ENCODE peak calls at places on chromosomes 4 and X, in nine cellular contexts. W is prostate gland, U is heart left ventricle, Q is HCT116, S is breast epithelium, L is HepG2, E is endothelial cell of umbilical vein, K is testis, J is transverse colon. F is an unnamed sample.

GRCh38 chr4:2746891-2747695 is 9.0 kb downstream of the TNIP2 start:
- DNase-seq in J (no peak), Q (no peak), W (no peak), U (peak), S (no peak), L (no peak), K (no peak), E (peak), F (peak)

GRCh38 chr4:153232768-153233167 is 28.5 kb downstream of the TRIM2 start:
- DNase-seq in W (no peak), L (peak), E (no peak), Q (peak), S (no peak), K (no peak), U (peak), J (peak), F (no peak)

GRCh38 chr4:4398430-4398829 is 11.5 kb downstream of the NSG1 start:
- DNase-seq in W (no peak), U (no peak), S (no peak), K (no peak), E (no peak), Q (no peak), J (no peak), L (no peak), F (no peak)

GRCh38 chr4:83961575-83961974 is 425.7 kb downstream of the GPAT3 start:
- DNase-seq in Q (no peak), E (no peak), W (no peak), K (no peak), S (no peak), U (no peak), L (no peak), J (no peak), F (no peak)

GRCh38 chr4:184968784-184969201 is 49.5 kb upstream of the HELT start:
- DNase-seq in W (peak), J (peak), U (peak), S (peak), L (no peak), K (no peak), E (no peak), Q (no peak), F (peak)

GRCh38 chr4:134465417-134465816 is 263.8 kb upstream of the PABPC4L start:
- DNase-seq in Q (no peak), L (no peak), W (no peak), S (no peak), J (no peak), K (no peak), E (no peak), U (no peak), F (no peak)

GRCh38 chrX:109826954-109827708 is 94.1 kb upstream of the ACSL4 start:
- DNase-seq in U (no peak), E (no peak), W (no peak), S (no peak), L (peak), Q (no peak), J (no peak), K (no peak), F (no peak)

GRCh38 chrX:142613403-142613802 is 408.3 kb upstream of the MAGEC2 start:
- DNase-seq in S (no peak), K (no peak), J (no peak), W (no peak), L (no peak), U (no peak), E (no peak), Q (no peak), F (no peak)

GRCh38 chr4:179695175-179695574 is 2252.9 kb upstream of the AGA start:
- DNase-seq in W (no peak), K (no peak), E (no peak), J (no peak), Q (no peak), S (no peak), U (no peak), L (no peak), F (no peak)

GRCh38 chrX:38806054-38806389 is 4.8 kb downstream of the MID1IP1 start:
- DNase-seq in S (no peak), Q (no peak), K (peak), J (no peak), E (no peak), W (no peak), L (no peak), U (peak), F (no peak)

GRCh38 chrX:37330642-37331041 is 18.5 kb upstream of the PRRG1 start:
- DNase-seq in J (no peak), L (no peak), E (no peak), K (no peak), W (no peak), S (no peak), Q (no peak), U (no peak), F (no peak)

GRCh38 chr4:12723849-12724447 is 760.2 kb downstream of the RAB28 start:
- DNase-seq in W (no peak), L (no peak), E (no peak), Q (no peak), K (peak), S (no peak), U (peak), J (no peak), F (no peak)

GRCh38 chrX:38166478-38167083 is 54.1 kb downstream of the SRPX start:
- DNase-seq in K (peak), Q (peak), E (peak), U (no peak), W (peak), J (no peak), S (no peak), L (peak), F (no peak)

GRCh38 chr4:7547368-7548040 is 112.8 kb upstream of the PSAPL1 start:
- DNase-seq in K (peak), E (no peak), U (no peak), Q (no peak), W (peak), J (no peak), S (no peak), L (no peak), F (no peak)

GRCh38 chr4:160180206-160180605 is 1077.3 kb downstream of the RAPGEF2 start:
- DNase-seq in U (no peak), Q (peak), E (no peak), L (no peak), J (no peak), K (no peak), S (no peak), W (no peak), F (no peak)

GRCh38 chrX:77493677-77494553 is 46.7 kb downstream of the FGF16 start:
- DNase-seq in J (no peak), U (peak), W (no peak), S (no peak), L (peak), K (no peak), E (no peak), Q (no peak), F (no peak)

GRCh38 chr4:181289203-181289602 is 954.0 kb upstream of the TENM3 start:
- DNase-seq in J (no peak), Q (no peak), U (no peak), W (no peak), S (no peak), K (no peak), E (no peak), L (no peak), F (no peak)

GRCh38 chr4:185591679-185592141 is 56.4 kb upstream of the PDLIM3 start:
- DNase-seq in J (no peak), L (peak), S (no peak), Q (no peak), U (no peak), E (no peak), K (peak), W (peak), F (no peak)

GRCh38 chr4:28225005-28225404 is 1364.4 kb downstream of the STIM2 start:
- DNase-seq in W (no peak), Q (peak), U (no peak), S (no peak), E (peak), K (no peak), J (no peak), L (no peak), F (no peak)

GRCh38 chr4:39637572-39638357 is 900 bp downstream of the SMIM14 start:
- DNase-seq in J (peak), E (peak), Q (peak), U (peak), S (no peak), K (peak), L (peak), W (peak), F (peak)

GRCh38 chrX:14801136-14801535 is 71.7 kb downstream of the FANCB start:
- DNase-seq in K (no peak), U (no peak), S (no peak), Q (no peak), J (no peak), W (no peak), L (no peak), E (no peak), F (no peak)

GRCh38 chrX:130082244-130083106 is 27.8 kb downstream of the ELF4 start:
- DNase-seq in J (peak), S (no peak), L (no peak), U (peak), W (no peak), K (peak), Q (no peak), E (no peak), F (peak)

GRCh38 chr4:54093609-54094240 is 6.2 kb upstream of the GSX2 start:
- DNase-seq in S (no peak), E (no peak), K (no peak), U (no peak), Q (no peak), L (no peak), J (no peak), W (no peak), F (no peak)

GRCh38 chr4:83489711-83490326 is 4.9 kb upstream of the ABRAXAS1 start:
- DNase-seq in S (no peak), K (no peak), J (no peak), Q (no peak), L (no peak), U (no peak), E (no peak), W (no peak), F (no peak)

GRCh38 chrX:25029288-25029687 is 13.5 kb upstream of the ARX start:
- DNase-seq in K (no peak), S (no peak), W (no peak), J (no peak), U (no peak), L (no peak), Q (no peak), E (no peak), F (no peak)

GRCh38 chr4:37453004-37453360 is 208.4 kb downstream of the NWD2 start:
- DNase-seq in J (peak), L (peak), S (no peak), Q (peak), W (peak), E (peak), U (no peak), K (peak), F (peak)

GRCh38 chr4:6776920-6777635 is 5.4 kb upstream of the KIAA0232 start:
- DNase-seq in E (no peak), Q (no peak), K (no peak), W (no peak), J (no peak), S (no peak), L (no peak), U (no peak), F (no peak)

GRCh38 chr4:113952452-113953029 is 26.9 kb downstream of the ARSJ start:
- DNase-seq in K (peak), Q (peak), S (no peak), E (peak), U (no peak), L (peak), J (no peak), W (no peak), F (no peak)

GRCh38 chrX:95764972-95765451 is 919.6 kb upstream of the DIAPH2 start:
- DNase-seq in L (peak), J (no peak), U (no peak), S (no peak), W (peak), E (peak), K (peak), Q (no peak), F (no peak)

DNA sequence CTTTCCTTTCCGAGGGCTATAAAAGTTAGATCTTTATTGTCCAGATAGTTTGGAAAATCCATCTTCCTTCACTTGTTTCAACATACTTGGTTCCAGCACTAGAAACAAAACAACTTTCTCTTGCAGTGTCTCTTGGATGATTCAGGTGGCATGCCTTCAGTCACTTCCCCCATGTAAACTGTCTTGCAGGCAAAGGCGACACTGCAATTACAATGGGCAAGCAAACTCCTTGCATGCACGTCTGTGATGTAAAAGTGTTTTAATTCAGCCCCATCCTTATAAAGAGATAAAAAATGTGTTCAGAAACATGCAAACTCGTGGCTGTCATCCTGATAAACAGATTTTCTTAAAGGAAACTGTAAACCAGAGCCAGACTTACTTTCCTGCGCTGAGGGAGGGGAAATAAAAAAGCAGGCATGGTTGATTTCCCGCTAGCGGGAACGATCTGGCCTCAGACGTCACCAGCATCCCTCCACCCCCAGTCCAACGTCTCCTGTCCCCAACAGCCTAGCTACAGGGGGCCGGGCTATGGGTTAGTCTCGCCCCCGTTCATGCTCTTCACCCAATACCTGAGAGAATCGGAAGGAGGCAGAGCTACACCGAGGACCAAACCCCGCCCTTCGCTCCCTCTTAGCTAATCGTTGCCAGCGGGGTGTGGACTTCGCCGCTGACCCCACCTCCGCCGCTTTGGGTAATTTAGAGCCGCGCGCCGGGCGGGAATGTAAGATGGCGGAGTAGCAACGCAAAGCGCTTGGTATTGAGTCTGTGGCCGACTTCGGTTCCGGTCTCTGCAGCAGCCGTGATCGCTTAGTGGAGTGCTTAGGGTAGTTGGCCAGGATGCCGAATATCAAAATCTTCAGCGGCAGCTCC is at the start of gene PRPS1:
- DNase-seq in J (peak), L (peak), K (peak), E (peak), U (peak), W (peak), S (peak), Q (peak), F (peak)
- TF ChIP-seq POLR2A in J (peak), L (peak), K (peak), E (peak), U (no peak), W (peak), S (peak), Q (no peak), F (peak)

DNA sequence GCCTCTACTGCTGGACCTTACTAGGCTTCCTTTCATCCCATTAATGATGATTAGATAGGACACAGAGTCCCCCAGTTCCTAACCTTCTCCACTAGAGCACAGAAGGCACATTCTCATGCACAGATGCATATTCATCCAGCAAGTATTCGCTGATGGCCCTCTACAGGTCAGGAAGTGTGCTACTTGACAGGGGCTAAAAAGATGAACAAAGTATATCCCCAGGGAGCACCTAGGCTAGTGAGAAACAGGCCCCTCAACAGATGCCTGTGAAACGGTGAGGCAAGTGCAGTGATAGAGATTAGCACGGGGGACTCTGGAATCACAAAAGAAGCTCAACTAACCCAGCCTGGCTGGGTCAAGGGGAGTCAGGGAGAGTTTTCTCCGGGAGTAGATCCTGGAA is 95.8 kb downstream of the MGST2 start:
- DNase-seq in W (no peak), S (no peak), Q (peak), K (no peak), J (no peak), E (no peak), L (peak), U (no peak), F (no peak)
- TF ChIP-seq CTCF in W (no peak), S (no peak), Q (peak), K (no peak), J (no peak), E (peak), L (peak), U (peak), F (no peak)

GRCh38 chr4:88823058-88823919 is 125.7 kb upstream of the NAP1L5 start:
- DNase-seq in L (peak), K (peak), E (peak), J (peak), W (peak), Q (peak), U (peak), S (peak), F (peak)
- TF ChIP-seq POLR2A in L (peak), K (peak), E (peak), J (peak), W (peak), Q (no peak), U (no peak), S (peak), F (peak)

DNA sequence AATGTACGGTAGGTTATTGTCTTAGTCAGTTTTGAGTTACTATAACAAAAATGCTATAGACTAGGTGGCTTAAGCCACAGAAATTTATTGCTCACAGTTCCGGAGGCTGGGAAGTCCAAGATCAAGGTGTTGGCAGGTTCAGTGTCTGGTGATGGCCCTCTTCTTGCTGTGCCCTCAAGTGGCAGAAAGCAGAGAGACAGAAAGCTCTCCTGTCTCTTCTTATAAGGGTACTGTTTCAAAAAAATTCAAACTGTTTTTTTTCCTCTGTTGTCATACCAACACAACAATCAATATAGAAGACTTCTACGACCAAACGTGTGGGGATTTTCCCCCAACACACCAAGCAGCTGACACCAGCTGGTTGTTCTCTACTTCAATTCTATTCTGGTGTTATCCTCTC is 53.4 kb downstream of the ADGRG4 start:
- DNase-seq in Q (no peak), W (no peak), E (no peak), S (no peak), U (no peak), L (no peak), J (no peak), K (no peak), F (no peak)
- TF ChIP-seq CTCF in Q (no peak), W (no peak), E (no peak), S (no peak), U (no peak), L (no peak), J (no peak), K (no peak), F (no peak)